ENCODE peak calls at places on chromosome 15, in eight cellular contexts. Y, K, C, S, D, G, U and O are unnamed samples.

GRCh38 chr15:69602921-69603320 is 150.3 kb downstream of the RPLP1 start:
- DNase-seq in Y (no peak), K (no peak), C (no peak), S (no peak), D (no peak), G (no peak), U (no peak), O (no peak)

GRCh38 chr15:38455096-38455495 is 1.2 kb downstream of the FAM98B start:
- DNase-seq in Y (no peak), K (no peak), C (no peak), S (no peak), D (no peak), G (no peak), U (no peak), O (no peak)

GRCh38 chr15:58522391-58522790 is 90.6 kb downstream of the LIPC start:
- DNase-seq in Y (no peak), K (no peak), C (no peak), S (no peak), D (no peak), G (peak; percentile 62), U (no peak), O (no peak)

GRCh38 chr15:68888419-68888818 is 41.9 kb upstream of the SPESP1 start:
- DNase-seq in Y (no peak), K (no peak), C (no peak), S (no peak), D (no peak), G (no peak), U (no peak), O (no peak)

GRCh38 chr15:33587773-33588172 is 277.0 kb downstream of the RYR3 start:
- DNase-seq in Y (no peak), K (no peak), C (no peak), S (no peak), D (no peak), G (no peak), U (no peak), O (no peak)

GRCh38 chr15:92375057-92375456 is 18.6 kb upstream of the ST8SIA2 start:
- DNase-seq in Y (no peak), K (no peak), C (no peak), S (no peak), D (no peak), G (no peak), U (no peak), O (no peak)

GRCh38 chr15:37888356-37888755 is 46.1 kb upstream of the TMCO5A start:
- DNase-seq in Y (no peak), K (no peak), C (no peak), S (no peak), D (no peak), G (no peak), U (no peak), O (no peak)

GRCh38 chr15:83784975-83785374 is 131.1 kb downstream of the ADAMTSL3 start:
- DNase-seq in Y (no peak), K (no peak), C (no peak), S (no peak), D (no peak), G (no peak), U (no peak), O (no peak)

GRCh38 chr15:42131826-42132806 is 24.3 kb downstream of the PLA2G4F start:
- DNase-seq in Y (no peak), K (no peak), C (no peak), S (peak; percentile 65), D (no peak), G (no peak), U (no peak), O (no peak)